ENCODE peak calls at places on chromosomes 16 and 17, in five cellular contexts. A is stomach; J is heart left ventricle; X is T-cell; C is CD8-positive, alpha-beta memory T cell. O is an unnamed sample.

GRCh38 chr17:61248399-61248798 is 151.2 kb upstream of the TBX2 start:
- DNase-seq in A (peak), J (peak), X (no peak), C (no peak), O (no peak)

GRCh38 chr17:77196251-77196650 is 55.5 kb downstream of the SEC14L1 start:
- DNase-seq in A (no peak), J (no peak), X (no peak), C (no peak), O (no peak)

GRCh38 chr17:39753514-39754160 is 15.9 kb downstream of the GRB7 start:
- DNase-seq in A (peak), J (peak), X (peak), C (no peak), O (no peak)

GRCh38 chr16:10876305-10876704 is 697 bp upstream of the CIITA start:
- DNase-seq in A (no peak), J (no peak), X (no peak), C (no peak), O (no peak)

GRCh38 chr17:68592667-68593330 is 8.4 kb downstream of the FAM20A start:
- DNase-seq in A (no peak), J (no peak), X (no peak), C (no peak), O (no peak)

GRCh38 chr17:65166785-65167184 is 29.6 kb downstream of the RGS9 start:
- DNase-seq in A (no peak), J (no peak), X (no peak), C (no peak), O (no peak)

GRCh38 chr16:13793788-13794461 is 126.0 kb upstream of the ERCC4 start:
- DNase-seq in A (no peak), J (no peak), X (no peak), C (no peak), O (no peak)

GRCh38 chr16:54952195-54952594 is 21.5 kb downstream of the IRX5 start:
- DNase-seq in A (no peak), J (no peak), X (no peak), C (no peak), O (no peak)

GRCh38 chr16:17658881-17659280 is 188.1 kb upstream of the XYLT1 start:
- DNase-seq in A (no peak), J (no peak), X (no peak), C (no peak), O (no peak)

GRCh38 chr16:48434653-48435318 is 49.6 kb upstream of the SIAH1 start:
- DNase-seq in A (no peak), J (no peak), X (no peak), C (no peak), O (no peak)

GRCh38 chr16:56775162-56775561 is 45.2 kb downstream of the NUP93 start:
- DNase-seq in A (no peak), J (no peak), X (no peak), C (no peak), O (no peak)

GRCh38 chr17:60305141-60305540 is 86.8 kb downstream of the USP32 start:
- DNase-seq in A (no peak), J (no peak), X (no peak), C (peak), O (peak)

GRCh38 chr16:52742052-52742451 is 195.1 kb upstream of the TOX3 start:
- DNase-seq in A (no peak), J (no peak), X (no peak), C (no peak), O (no peak)

GRCh38 chr17:67238976-67239375 is 6.0 kb downstream of the HELZ start:
- DNase-seq in A (no peak), J (no peak), X (no peak), C (no peak), O (no peak)

GRCh38 chr16:84724619-84725307 is 25.0 kb downstream of the USP10 start:
- DNase-seq in A (no peak), J (no peak), X (no peak), C (no peak), O (no peak)

GRCh38 chr17:42675348-42675983 is 1.3 kb downstream of the PLEKHH3 start:
- DNase-seq in A (peak), J (peak), X (no peak), C (no peak), O (no peak)

GRCh38 chr17:44221072-44221861 is 1.8 kb upstream of the UBTF start:
- DNase-seq in A (peak), J (peak), X (peak), C (peak), O (peak)

GRCh38 chr17:34850023-34850422 is 111.2 kb downstream of the CCT6B start:
- DNase-seq in A (no peak), J (no peak), X (no peak), C (no peak), O (no peak)

GRCh38 chr17:80159984-80160383 is 9.8 kb upstream of the CARD14 start:
- DNase-seq in A (no peak), J (no peak), X (no peak), C (no peak), O (no peak)

GRCh38 chr17:42288078-42288984 is at the start of gene STAT5A:
- DNase-seq in A (peak), J (peak), X (peak), C (peak), O (peak)

GRCh38 chr17:33234930-33235685 is 58.0 kb downstream of the ASIC2 start:
- DNase-seq in A (peak), J (peak), X (no peak), C (no peak), O (no peak)

GRCh38 chr16:88599092-88599733 is 29.0 kb downstream of the ZC3H18 start:
- DNase-seq in A (peak), J (peak), X (no peak), C (no peak), O (no peak)

GRCh38 chr17:51045616-51046526 is 74.8 kb downstream of the SPAG9 start:
- DNase-seq in A (no peak), J (no peak), X (no peak), C (no peak), O (no peak)

GRCh38 chr17:75574404-75575093 is 13.1 kb upstream of the MYO15B start:
- DNase-seq in A (no peak), J (no peak), X (no peak), C (no peak), O (no peak)

GRCh38 chr16:17930280-17930679 is 406.3 kb downstream of the NPIPA8 start:
- DNase-seq in A (no peak), J (no peak), X (no peak), C (no peak), O (no peak)

GRCh38 chr17:20852541-20853370 is 190.1 kb downstream of the USP22 start:
- DNase-seq in A (no peak), J (peak), X (no peak), C (no peak), O (peak)

GRCh38 chr16:71426069-71426879 is 15.6 kb downstream of the TLE7 start:
- DNase-seq in A (no peak), J (no peak), X (no peak), C (no peak), O (no peak)

GRCh38 chr17:78351449-78352006 is 8.3 kb downstream of the SOCS3 start:
- DNase-seq in A (peak), J (peak), X (no peak), C (no peak), O (no peak)

GRCh38 chr16:23508589-23509440 is 1.5 kb downstream of the GGA2 start:
- DNase-seq in A (no peak), J (no peak), X (no peak), C (no peak), O (no peak)

GRCh38 chr16:30524575-30525571 is 1.5 kb downstream of the ZNF768 start:
- DNase-seq in A (no peak), J (no peak), X (no peak), C (no peak), O (no peak)

GRCh38 chr17:72421128-72422092 is 300.6 kb downstream of the SOX9 start:
- DNase-seq in A (peak), J (no peak), X (no peak), C (no peak), O (no peak)

GRCh38 chr17:48101012-48101720 is at the start of gene CBX1:
- DNase-seq in A (peak), J (peak), X (peak), C (peak), O (peak)

GRCh38 chr16:66539628-66540469 is 10.1 kb downstream of the TK2 start:
- DNase-seq in A (no peak), J (no peak), X (no peak), C (no peak), O (no peak)

GRCh38 chr17:19379306-19380075 is 1.2 kb downstream of the MAPK7 start:
- DNase-seq in A (no peak), J (no peak), X (no peak), C (no peak), O (no peak)

GRCh38 chr17:9324864-9325263 is 250.8 kb downstream of the STX8 start:
- DNase-seq in A (no peak), J (no peak), X (no peak), C (no peak), O (no peak)

GRCh38 chr17:37698132-37698615 is 46.7 kb downstream of the HNF1B start:
- DNase-seq in A (no peak), J (no peak), X (no peak), C (no peak), O (no peak)

GRCh38 chr16:3127745-3128144 is 7.1 kb upstream of the ZNF213 start:
- DNase-seq in A (no peak), J (no peak), X (no peak), C (no peak), O (no peak)

GRCh38 chr17:64503821-64504768 is 2.0 kb downstream of the DDX5 start:
- DNase-seq in A (no peak), J (no peak), X (no peak), C (peak), O (peak)

GRCh38 chr17:40373999-40374398 is 9.5 kb upstream of the GJD3 start:
- DNase-seq in A (no peak), J (no peak), X (no peak), C (no peak), O (no peak)